ENCODE peak calls at places on chromosomes 5 and 9, in six cellular contexts. One of them, this sample, is unnamed. For H3K27me3, the result is how much of the 10 kb centered on the place peaks cover.

GRCh38 chr5:140882591-140882899 is 621 bp downstream of the PCDHA13 start:
- DNase-seq in thoracic aorta: no peak
- DNase-seq in sigmoid colon: no peak
- DNase-seq in psoas muscle: no peak
- DNase-seq in MM.1S: no peak
- DNase-seq in CD4-positive, alpha-beta T cell: no peak
- DNase-seq in this sample: no peak

GRCh38 chr9:90905079-90905478 is 103.5 kb downstream of the SYK start:
- DNase-seq in thoracic aorta: no peak
- DNase-seq in sigmoid colon: no peak
- DNase-seq in MM.1S: no peak
- DNase-seq in psoas muscle: no peak
- DNase-seq in CD4-positive, alpha-beta T cell: no peak
- DNase-seq in this sample: no peak

GRCh38 chr5:52784741-52785140 is 3.0 kb upstream of the ITGA1 start:
- DNase-seq in psoas muscle: no peak
- DNase-seq in sigmoid colon: no peak
- DNase-seq in MM.1S: no peak
- DNase-seq in CD4-positive, alpha-beta T cell: no peak
- DNase-seq in thoracic aorta: no peak
- DNase-seq in this sample: no peak

GRCh38 chr5:3277590-3278196 is 317.9 kb upstream of the IRX1 start:
- DNase-seq in sigmoid colon: no peak
- DNase-seq in thoracic aorta: no peak
- DNase-seq in psoas muscle: no peak
- DNase-seq in MM.1S: no peak
- DNase-seq in CD4-positive, alpha-beta T cell: no peak
- DNase-seq in this sample: no peak

GRCh38 chr9:37746448-37747270 is 6.9 kb upstream of the TRMT10B start:
- DNase-seq in CD4-positive, alpha-beta T cell: no peak
- DNase-seq in sigmoid colon: no peak
- DNase-seq in thoracic aorta: no peak
- DNase-seq in psoas muscle: no peak
- DNase-seq in MM.1S: no peak
- DNase-seq in this sample: peak

GRCh38 chr9:136029556-136029955 is 65.5 kb downstream of the NACC2 start:
- DNase-seq in psoas muscle: peak
- DNase-seq in MM.1S: no peak
- DNase-seq in thoracic aorta: no peak
- DNase-seq in CD4-positive, alpha-beta T cell: no peak
- DNase-seq in sigmoid colon: no peak
- DNase-seq in this sample: no peak

GRCh38 chr9:12511726-12512125 is 181.5 kb upstream of the TYRP1 start:
- DNase-seq in sigmoid colon: no peak
- DNase-seq in MM.1S: no peak
- DNase-seq in psoas muscle: no peak
- DNase-seq in thoracic aorta: no peak
- DNase-seq in CD4-positive, alpha-beta T cell: no peak
- DNase-seq in this sample: no peak

GRCh38 chr9:117145081-117145480 is 269.8 kb downstream of the ASTN2 start:
- DNase-seq in CD4-positive, alpha-beta T cell: no peak
- DNase-seq in thoracic aorta: no peak
- DNase-seq in sigmoid colon: no peak
- DNase-seq in psoas muscle: no peak
- DNase-seq in MM.1S: no peak
- DNase-seq in this sample: no peak

GRCh38 chr5:135033026-135033861 is 784 bp downstream of the PITX1 start:
- DNase-seq in sigmoid colon: no peak
- DNase-seq in psoas muscle: peak
- DNase-seq in MM.1S: peak
- DNase-seq in thoracic aorta: no peak
- DNase-seq in CD4-positive, alpha-beta T cell: no peak
- DNase-seq in this sample: no peak

GRCh38 chr9:14939378-14939777 is 29.1 kb upstream of the FREM1 start:
- DNase-seq in psoas muscle: no peak
- DNase-seq in MM.1S: no peak
- DNase-seq in sigmoid colon: no peak
- DNase-seq in thoracic aorta: no peak
- DNase-seq in CD4-positive, alpha-beta T cell: no peak
- DNase-seq in this sample: no peak

GRCh38 chr9:27292646-27293045 is 4.3 kb downstream of the EQTN start:
- DNase-seq in sigmoid colon: peak
- DNase-seq in CD4-positive, alpha-beta T cell: no peak
- DNase-seq in psoas muscle: peak
- DNase-seq in thoracic aorta: no peak
- DNase-seq in MM.1S: no peak
- DNase-seq in this sample: peak

GRCh38 chr9:7988644-7989280 is 189.2 kb upstream of the DMAC1 start:
- DNase-seq in CD4-positive, alpha-beta T cell: no peak
- DNase-seq in thoracic aorta: no peak
- DNase-seq in psoas muscle: no peak
- DNase-seq in sigmoid colon: no peak
- DNase-seq in MM.1S: peak
- DNase-seq in this sample: no peak

GRCh38 chr5:57032151-57032551 is 80.2 kb upstream of the MIER3 start:
- DNase-seq in psoas muscle: no peak
- DNase-seq in sigmoid colon: no peak
- DNase-seq in thoracic aorta: no peak
- DNase-seq in CD4-positive, alpha-beta T cell: no peak
- DNase-seq in MM.1S: peak
- DNase-seq in this sample: no peak

GRCh38 chr5:2919310-2920018 is 168.0 kb upstream of the IRX2 start:
- DNase-seq in MM.1S: no peak
- DNase-seq in CD4-positive, alpha-beta T cell: no peak
- DNase-seq in sigmoid colon: no peak
- DNase-seq in psoas muscle: no peak
- DNase-seq in thoracic aorta: no peak
- DNase-seq in this sample: no peak

GRCh38 chr9:129489838-129490582 is 130.9 kb downstream of the C9orf50 start:
- DNase-seq in thoracic aorta: no peak
- DNase-seq in psoas muscle: no peak
- DNase-seq in CD4-positive, alpha-beta T cell: peak
- DNase-seq in sigmoid colon: peak
- DNase-seq in MM.1S: no peak
- DNase-seq in this sample: no peak

GRCh38 chr5:59003124-59003523 is 420.2 kb downstream of the RAB3C start:
- DNase-seq in CD4-positive, alpha-beta T cell: no peak
- DNase-seq in MM.1S: no peak
- DNase-seq in psoas muscle: no peak
- DNase-seq in sigmoid colon: no peak
- DNase-seq in thoracic aorta: no peak
- DNase-seq in this sample: no peak

GRCh38 chr5:172055421-172055820 is 49.0 kb upstream of the FBXW11 start:
- DNase-seq in psoas muscle: no peak
- DNase-seq in thoracic aorta: no peak
- DNase-seq in CD4-positive, alpha-beta T cell: no peak
- DNase-seq in sigmoid colon: no peak
- DNase-seq in MM.1S: no peak
- DNase-seq in this sample: no peak

GRCh38 chr5:172050070-172050469 is 43.6 kb upstream of the FBXW11 start:
- DNase-seq in CD4-positive, alpha-beta T cell: no peak
- DNase-seq in MM.1S: no peak
- DNase-seq in thoracic aorta: no peak
- DNase-seq in sigmoid colon: no peak
- DNase-seq in psoas muscle: no peak
- DNase-seq in this sample: no peak

GRCh38 chr5:172051643-172052362 is 45.4 kb upstream of the FBXW11 start:
- DNase-seq in psoas muscle: no peak
- DNase-seq in MM.1S: no peak
- DNase-seq in CD4-positive, alpha-beta T cell: no peak
- DNase-seq in thoracic aorta: no peak
- DNase-seq in sigmoid colon: no peak
- DNase-seq in this sample: no peak

GRCh38 chr5:172054611-172055153 is 48.2 kb upstream of the FBXW11 start:
- DNase-seq in MM.1S: no peak
- DNase-seq in sigmoid colon: no peak
- DNase-seq in CD4-positive, alpha-beta T cell: no peak
- DNase-seq in thoracic aorta: no peak
- DNase-seq in psoas muscle: no peak
- DNase-seq in this sample: no peak

DNA sequence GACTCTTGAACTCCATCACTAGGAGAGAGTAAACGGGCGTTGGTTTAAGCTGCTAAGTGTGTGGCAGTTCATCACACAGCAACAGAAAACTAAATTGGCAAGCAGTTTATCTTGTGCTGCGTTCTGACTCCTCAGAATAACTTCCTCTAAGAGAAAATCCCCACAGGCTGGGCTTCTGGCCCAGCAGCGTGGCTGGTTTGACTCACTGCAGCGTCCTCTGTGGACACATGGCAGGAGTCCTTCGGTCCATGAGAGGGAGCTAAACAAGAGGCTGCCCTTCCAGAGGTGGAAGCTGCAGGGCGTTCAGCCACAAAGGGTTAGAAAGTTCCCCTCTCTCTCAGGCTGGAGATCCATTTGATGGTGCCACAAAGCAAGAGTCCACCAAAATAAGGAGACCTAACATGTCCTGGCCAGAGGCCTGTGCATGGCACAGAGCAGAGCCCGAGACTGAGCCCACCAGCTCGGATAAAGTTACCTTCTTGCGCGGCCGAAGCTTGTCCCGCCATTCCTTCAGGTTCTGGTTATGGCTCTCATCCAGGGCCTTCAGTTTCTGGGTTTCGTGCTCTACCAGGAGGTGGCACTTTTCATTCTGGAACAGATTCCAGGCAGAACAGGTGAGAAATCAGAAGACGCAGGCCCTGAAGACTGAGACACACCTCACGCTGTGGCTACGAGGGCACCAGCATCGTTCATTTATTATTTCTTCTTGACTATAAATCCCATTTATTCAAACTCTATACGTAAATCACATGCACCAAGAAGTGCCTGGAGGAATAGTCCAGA is 46.2 kb upstream of the FBXW11 start:
- DNase-seq in MM.1S: no peak
- DNase-seq in thoracic aorta: no peak
- DNase-seq in psoas muscle: peak
- DNase-seq in sigmoid colon: peak
- DNase-seq in CD4-positive, alpha-beta T cell: no peak
- DNase-seq in this sample: no peak
- TF ChIP-seq CTCF in MM.1S: no peak
- TF ChIP-seq CTCF in thoracic aorta: no peak
- TF ChIP-seq CTCF in psoas muscle: no peak
- TF ChIP-seq CTCF in sigmoid colon: peak
- TF ChIP-seq CTCF in CD4-positive, alpha-beta T cell: no peak
- TF ChIP-seq CTCF in this sample: no peak

GRCh38 chr9:132991351-132992300 is 13.1 kb downstream of the GFI1B start:
- DNase-seq in CD4-positive, alpha-beta T cell: no peak
- DNase-seq in sigmoid colon: no peak
- DNase-seq in MM.1S: no peak
- DNase-seq in psoas muscle: no peak
- DNase-seq in thoracic aorta: no peak
- DNase-seq in this sample: no peak

GRCh38 chr9:132988244-132989013 is 9.9 kb downstream of the GFI1B start:
- DNase-seq in psoas muscle: no peak
- DNase-seq in sigmoid colon: no peak
- DNase-seq in CD4-positive, alpha-beta T cell: no peak
- DNase-seq in MM.1S: no peak
- DNase-seq in thoracic aorta: no peak
- DNase-seq in this sample: no peak

GRCh38 chr9:132989014-132989310 is 10.5 kb downstream of the GFI1B start:
- DNase-seq in thoracic aorta: no peak
- DNase-seq in CD4-positive, alpha-beta T cell: no peak
- DNase-seq in psoas muscle: no peak
- DNase-seq in MM.1S: no peak
- DNase-seq in sigmoid colon: no peak
- DNase-seq in this sample: no peak

GRCh38 chr9:132990781-132991180 is 12.3 kb downstream of the GFI1B start:
- DNase-seq in thoracic aorta: no peak
- DNase-seq in CD4-positive, alpha-beta T cell: no peak
- DNase-seq in sigmoid colon: no peak
- DNase-seq in MM.1S: no peak
- DNase-seq in psoas muscle: no peak
- DNase-seq in this sample: no peak

GRCh38 chr9:132989414-132989996 is 11.0 kb downstream of the GFI1B start:
- DNase-seq in MM.1S: no peak
- DNase-seq in psoas muscle: no peak
- DNase-seq in sigmoid colon: no peak
- DNase-seq in thoracic aorta: no peak
- DNase-seq in CD4-positive, alpha-beta T cell: no peak
- DNase-seq in this sample: no peak
- H3K27me3 ChIP-seq in MM.1S: half or more
- H3K27me3 ChIP-seq in psoas muscle: under half
- H3K27me3 ChIP-seq in sigmoid colon: half or more
- H3K27me3 ChIP-seq in thoracic aorta: under half
- H3K27me3 ChIP-seq in CD4-positive, alpha-beta T cell: under half
- H3K27me3 ChIP-seq in this sample: under half

GRCh38 chr5:138575194-138576015 is at the start of gene HSPA9:
- DNase-seq in MM.1S: peak
- DNase-seq in thoracic aorta: peak
- DNase-seq in sigmoid colon: peak
- DNase-seq in CD4-positive, alpha-beta T cell: peak
- DNase-seq in psoas muscle: peak
- DNase-seq in this sample: peak
- TF ChIP-seq CTCF in MM.1S: no peak
- TF ChIP-seq CTCF in thoracic aorta: peak
- TF ChIP-seq CTCF in sigmoid colon: no peak
- TF ChIP-seq CTCF in CD4-positive, alpha-beta T cell: no peak
- TF ChIP-seq CTCF in psoas muscle: peak
- TF ChIP-seq CTCF in this sample: no peak

DNA sequence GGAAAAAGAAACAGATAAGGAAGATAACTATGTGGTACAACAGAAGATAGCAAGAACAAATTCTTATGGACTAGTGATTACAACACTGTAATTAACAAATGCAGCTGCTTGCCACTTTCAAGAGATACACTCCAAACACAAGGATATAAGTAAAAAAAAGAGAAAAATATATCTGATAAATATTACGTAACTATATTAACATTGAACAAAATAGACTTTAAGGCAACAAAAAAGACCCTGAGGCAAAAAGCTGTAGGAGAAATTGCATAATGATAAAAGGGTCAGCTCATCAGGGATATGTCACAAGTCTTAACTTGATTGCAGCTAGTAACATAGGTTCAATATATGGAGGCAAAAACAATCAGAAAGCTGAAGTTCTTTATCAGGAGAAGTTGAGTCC is 51.3 kb upstream of the RNF130 start:
- DNase-seq in CD4-positive, alpha-beta T cell: no peak
- DNase-seq in psoas muscle: no peak
- DNase-seq in sigmoid colon: no peak
- DNase-seq in MM.1S: no peak
- DNase-seq in thoracic aorta: no peak
- DNase-seq in this sample: no peak
- H3K27me3 ChIP-seq in CD4-positive, alpha-beta T cell: under half
- H3K27me3 ChIP-seq in psoas muscle: under half
- H3K27me3 ChIP-seq in sigmoid colon: under half
- H3K27me3 ChIP-seq in MM.1S: under half
- H3K27me3 ChIP-seq in thoracic aorta: under half
- H3K27me3 ChIP-seq in this sample: under half

DNA sequence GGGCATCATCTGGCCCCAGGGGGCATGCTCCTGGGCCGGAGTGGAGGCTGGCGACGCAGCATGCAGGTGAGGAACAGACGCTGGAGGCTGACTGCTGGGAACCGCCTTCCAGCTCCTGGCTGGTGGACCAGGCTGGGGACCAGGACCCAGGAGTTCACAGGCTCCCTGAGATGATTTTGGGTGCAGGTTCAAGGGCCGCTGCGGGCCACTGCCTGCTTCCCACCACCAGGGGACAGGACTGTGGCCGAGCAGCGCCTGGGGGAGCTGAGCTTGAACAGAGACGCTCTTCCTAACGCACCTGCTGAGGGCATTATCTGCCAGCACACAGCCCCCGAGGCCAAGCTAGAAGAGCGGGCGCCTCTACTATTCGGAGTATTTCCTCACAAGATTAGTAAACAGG is 132.1 kb upstream of the RAPGEF1 start:
- DNase-seq in thoracic aorta: no peak
- DNase-seq in CD4-positive, alpha-beta T cell: no peak
- DNase-seq in psoas muscle: no peak
- DNase-seq in sigmoid colon: no peak
- DNase-seq in MM.1S: no peak
- DNase-seq in this sample: no peak
- TF ChIP-seq CTCF in thoracic aorta: no peak
- TF ChIP-seq CTCF in CD4-positive, alpha-beta T cell: no peak
- TF ChIP-seq CTCF in psoas muscle: no peak
- TF ChIP-seq CTCF in sigmoid colon: no peak
- TF ChIP-seq CTCF in MM.1S: peak
- TF ChIP-seq CTCF in this sample: peak

This sample was measured in BJ.